ENCODE peak calls at places on chromosomes 6 and 20, in four cellular contexts. J is H1, Z is GM12878, C is K562. X is an unnamed sample.
A peak's percentile ranks its signal among the peaks of the same experiment; 100 is the strongest.

GRCh38 chr6:144768676-144769599 is 483.8 kb downstream of the UTRN start:
- DNase-seq in J (no peak), Z (no peak), C (no peak), X (no peak)

GRCh38 chr20:62331347-62331746 is 28.6 kb downstream of the ADRM1 start:
- DNase-seq in J (no peak), Z (no peak), C (no peak), X (no peak)

GRCh38 chr6:11042025-11042749 is 1.9 kb downstream of the ELOVL2 start:
- DNase-seq in J (no peak), Z (no peak), C (no peak), X (no peak)

GRCh38 chr6:156780117-156780641 is 3.0 kb downstream of the ARID1B start:
- DNase-seq in J (no peak), Z (peak; percentile 71), C (peak; percentile 81), X (peak; percentile 96)

GRCh38 chr20:13202553-13202952 is 18.5 kb upstream of the ISM1 start:
- DNase-seq in J (no peak), Z (no peak), C (no peak), X (no peak)

GRCh38 chr20:44635877-44636276 is 15.6 kb downstream of the ADA start:
- DNase-seq in J (no peak), Z (no peak), C (no peak), X (no peak)

GRCh38 chr20:24153101-24154040 is 164.8 kb upstream of the GGTLC1 start:
- DNase-seq in J (no peak), Z (no peak), C (no peak), X (no peak)

GRCh38 chr6:79868098-79868722 is 79.1 kb downstream of the ELOVL4 start:
- DNase-seq in J (no peak), Z (peak; percentile 20), C (peak; percentile 63), X (peak; percentile 62)

GRCh38 chr6:13863699-13864155 is 49.4 kb upstream of the MCUR1 start:
- DNase-seq in J (no peak), Z (no peak), C (no peak), X (no peak)

GRCh38 chr20:53513168-53513488 is 80.5 kb downstream of the ZNF217 start:
- DNase-seq in J (no peak), Z (no peak), C (no peak), X (no peak)

GRCh38 chr6:84119277-84119676 is 85.7 kb downstream of the MRAP2 start:
- DNase-seq in J (no peak), Z (no peak), C (no peak), X (peak; percentile 4)

GRCh38 chr6:105034470-105034869 is 77.6 kb downstream of the LIN28B start:
- DNase-seq in J (no peak), Z (no peak), C (no peak), X (no peak)

GRCh38 chr20:45987108-45987780 is 15.2 kb upstream of the ZNF335 start:
- DNase-seq in J (no peak), Z (no peak), C (peak; percentile 85), X (peak; percentile 45)

GRCh38 chr20:17694767-17695166 is 5.0 kb upstream of the BANF2 start:
- DNase-seq in J (no peak), Z (no peak), C (no peak), X (no peak)

GRCh38 chr6:30151580-30151979 is 9.4 kb downstream of the TRIM10 start:
- DNase-seq in J (no peak), Z (no peak), C (peak; percentile 57), X (no peak)

GRCh38 chr20:50719328-50719727 is 12.1 kb upstream of the PARD6B start:
- DNase-seq in J (no peak), Z (no peak), C (no peak), X (no peak)

GRCh38 chr6:157456524-157456829 is 75.5 kb downstream of the ZDHHC14 start:
- DNase-seq in J (no peak), Z (peak; percentile 60), C (no peak), X (no peak)

GRCh38 chr6:99252421-99252820 is 97.1 kb downstream of the FAXC start:
- DNase-seq in J (no peak), Z (no peak), C (no peak), X (no peak)

GRCh38 chr6:42551202-42551601 is 12.6 kb upstream of the UBR2 start:
- DNase-seq in J (no peak), Z (no peak), C (no peak), X (peak; percentile 47)

GRCh38 chr20:18497603-18498002 is 578 bp upstream of the RBBP9 start:
- DNase-seq in J (no peak), Z (no peak), C (no peak), X (no peak)

GRCh38 chr20:4016349-4017050 is 1.1 kb upstream of the RNF24 start:
- DNase-seq in J (no peak), Z (no peak), C (no peak), X (no peak)

GRCh38 chr6:21263531-21264287 is 329.8 kb upstream of the SOX4 start:
- DNase-seq in J (no peak), Z (peak; percentile 63), C (peak; percentile 62), X (no peak)

GRCh38 chr6:106253194-106253593 is 72.4 kb downstream of the ATG5 start:
- DNase-seq in J (no peak), Z (no peak), C (no peak), X (peak; percentile 80)

GRCh38 chr20:4256886-4257285 is 241.5 kb upstream of the RNF24 start:
- DNase-seq in J (no peak), Z (no peak), C (no peak), X (no peak)

GRCh38 chr6:118914598-118914997 is 20.4 kb downstream of the MCM9 start:
- DNase-seq in J (no peak), Z (no peak), C (no peak), X (no peak)

GRCh38 chr6:159979136-159979874 is 10.4 kb downstream of the IGF2R start:
- DNase-seq in J (no peak), Z (peak; percentile 75), C (peak; percentile 65), X (peak; percentile 37)

DNA sequence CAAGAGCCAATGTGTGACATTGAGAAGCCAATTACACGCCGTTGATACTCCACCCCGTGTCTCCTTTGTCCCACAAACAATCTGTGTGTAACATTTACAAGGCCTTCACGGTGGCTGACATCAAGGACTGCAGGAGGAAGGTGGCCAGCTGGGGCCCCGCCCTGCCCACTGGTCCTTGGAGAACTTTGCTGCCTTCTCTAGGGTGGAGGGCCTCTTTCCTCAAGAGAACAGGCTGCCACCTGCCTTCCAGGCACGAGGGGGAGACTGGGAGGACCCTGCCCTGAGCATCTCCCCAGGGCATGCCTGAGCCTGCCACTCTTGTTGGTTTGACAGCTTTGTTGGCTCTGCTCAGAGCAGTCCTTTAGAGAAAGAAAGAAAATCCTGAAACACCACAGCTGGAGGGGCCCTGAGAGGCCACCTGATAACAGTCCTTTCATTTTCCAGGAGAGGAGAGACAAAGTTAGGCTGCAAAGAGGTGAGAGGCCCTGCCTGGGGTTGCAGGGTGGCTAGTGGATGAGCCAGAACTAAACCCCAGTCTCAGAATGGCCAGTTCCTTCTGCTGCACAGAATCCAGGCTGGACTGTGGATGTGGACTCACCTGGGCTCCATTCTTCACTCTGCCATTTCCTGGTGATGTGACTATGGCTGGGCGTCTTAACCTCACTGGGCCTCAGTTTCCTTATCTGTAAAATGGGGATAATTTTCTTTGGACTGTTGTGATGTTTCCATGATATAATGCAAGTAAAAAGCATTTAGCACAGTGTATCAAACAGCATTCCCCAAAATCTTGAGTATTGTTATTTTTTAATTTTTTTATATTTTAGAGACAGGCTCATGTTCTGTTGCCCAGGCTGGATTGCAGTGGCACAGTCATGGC is 5.7 kb upstream of the IP6K3 start:
- DNase-seq in J (no peak), Z (no peak), C (no peak), X (no peak)
- TF ChIP-seq CHD1 in J (no peak), Z (no peak), C (no peak), X (no peak)

DNA sequence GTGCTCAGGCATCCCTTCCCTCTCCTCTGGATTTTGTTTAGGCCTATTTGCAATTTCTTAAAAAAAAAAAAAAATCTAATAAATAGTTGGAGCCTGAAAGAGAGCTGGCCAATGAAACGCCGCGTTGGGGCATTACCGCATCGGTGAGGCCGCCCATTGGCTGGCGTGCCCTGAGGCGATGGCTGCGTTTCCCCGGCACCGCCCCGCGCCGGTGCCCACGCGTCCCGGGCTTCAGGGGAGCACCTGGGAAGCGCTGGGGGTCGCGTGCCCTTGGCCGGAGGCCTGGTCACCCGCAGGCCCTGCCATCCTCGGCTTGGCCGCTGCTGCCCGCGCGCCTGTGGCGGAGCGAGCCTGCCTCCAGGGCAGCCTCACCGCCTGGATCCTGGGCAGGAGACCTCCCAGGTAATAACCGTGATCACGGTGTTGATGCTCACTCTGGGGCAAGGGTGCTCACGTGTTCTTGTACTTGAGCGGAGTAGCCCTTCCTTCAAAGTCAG is 155.4 kb downstream of the NRN1 start:
- DNase-seq in J (peak; percentile 38), Z (no peak), C (peak; percentile 46), X (no peak)
- H3K9ac ChIP-seq in J (no peak overlapping the region), Z (no peak overlapping the region), C (peak overlapping the region; percentile 72), X (no peak overlapping the region)

GRCh38 chr6:32075781-32076494 is 33.2 kb downstream of the TNXB start:
- DNase-seq in J (no peak), Z (no peak), C (no peak), X (no peak)
- H3K27ac ChIP-seq in J (no peak overlapping the region), Z (no peak overlapping the region), C (no peak overlapping the region), X (no peak overlapping the region)

GRCh38 chr20:60108397-60108796 is 150.2 kb downstream of the CDH26 start:
- DNase-seq in J (no peak), Z (no peak), C (no peak), X (peak; percentile 34)
- TF ChIP-seq CHD1 in J (no peak), Z (no peak), C (no peak), X (no peak)

GRCh38 chr6:33201935-33202334 is 1.3 kb downstream of the SLC39A7 start:
- DNase-seq in J (no peak), Z (no peak), C (no peak), X (no peak)

GRCh38 chr6:33202799-33203198 is 1.7 kb upstream of the HSD17B8 start:
- DNase-seq in J (no peak), Z (no peak), C (no peak), X (no peak)

GRCh38 chr6:33204165-33204414 is 365 bp upstream of the HSD17B8 start:
- DNase-seq in J (no peak), Z (no peak), C (no peak), X (no peak)

GRCh38 chr6:33204415-33205171 is at the start of gene HSD17B8:
- DNase-seq in J (peak; percentile 72), Z (peak; percentile 71), C (peak; percentile 98), X (peak; percentile 86)

DNA sequence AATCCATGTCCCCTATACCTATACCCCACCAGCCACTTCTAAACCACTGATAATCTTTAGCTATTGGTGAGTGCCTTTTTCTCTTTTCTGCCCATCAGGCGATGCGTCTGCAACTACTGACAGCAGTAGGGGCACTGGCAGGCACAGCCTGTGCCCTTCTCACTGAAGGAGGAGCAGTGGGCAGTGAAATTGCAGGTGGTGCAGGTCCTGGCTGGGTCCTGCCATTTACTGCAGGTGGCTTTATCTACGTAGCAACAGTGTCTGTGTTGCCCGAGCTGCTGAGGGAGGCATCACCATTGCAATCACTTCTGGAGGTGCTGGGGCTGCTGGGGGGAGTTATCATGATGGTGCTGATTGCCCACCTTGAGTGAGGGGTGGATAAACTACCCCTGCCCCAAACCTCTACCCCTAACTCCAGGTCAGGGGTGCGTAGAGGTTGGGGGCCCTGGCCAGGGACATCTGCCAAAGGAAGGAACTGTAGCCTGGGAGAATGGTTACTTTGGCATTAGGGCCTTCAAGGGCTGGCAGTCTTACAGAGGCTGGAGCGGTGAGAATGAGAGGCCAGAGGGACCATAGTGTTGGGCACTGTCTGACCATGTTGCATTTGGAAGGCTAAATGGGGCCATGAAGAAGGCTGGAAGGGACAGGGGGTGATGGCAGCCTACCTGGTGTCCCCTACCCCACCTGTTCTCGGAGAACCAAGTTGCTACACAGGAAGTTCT is 851 bp upstream of the HSD17B8 start:
- DNase-seq in J (no peak), Z (no peak), C (no peak), X (no peak)
- H3K9ac ChIP-seq in J (no peak overlapping the region), Z (no peak overlapping the region), C (peak overlapping the region; percentile 38), X (no peak overlapping the region)

X was measured in IMR-90.